ENCODE peak calls at places on chromosomes 3 and 15, in ten cellular contexts. One of them, this sample, is unnamed. For H3K9me3, the result is how much of the 10 kb centered on the place peaks cover.

GRCh38 chr3:5324780-5325179 is 137.3 kb downstream of the EDEM1 start:
- DNase-seq in cardiac muscle cell: no peak
- DNase-seq in ovary: no peak
- DNase-seq in H9: no peak
- DNase-seq in endodermal cell: no peak
- DNase-seq in tibial nerve: no peak
- DNase-seq in HepG2: no peak
- DNase-seq in thoracic aorta: no peak
- DNase-seq in SK-N-SH: no peak
- DNase-seq in neural progenitor cell: no peak
- DNase-seq in this sample: no peak

GRCh38 chr3:14768182-14768790 is 50.5 kb upstream of the FGD5 start:
- DNase-seq in tibial nerve: no peak
- DNase-seq in neural progenitor cell: no peak
- DNase-seq in endodermal cell: no peak
- DNase-seq in thoracic aorta: no peak
- DNase-seq in HepG2: no peak
- DNase-seq in SK-N-SH: peak
- DNase-seq in cardiac muscle cell: no peak
- DNase-seq in ovary: peak
- DNase-seq in H9: peak
- DNase-seq in this sample: no peak

GRCh38 chr3:65600888-65601287 is 437.8 kb downstream of the MAGI1 start:
- DNase-seq in cardiac muscle cell: no peak
- DNase-seq in HepG2: no peak
- DNase-seq in endodermal cell: no peak
- DNase-seq in SK-N-SH: no peak
- DNase-seq in H9: no peak
- DNase-seq in thoracic aorta: no peak
- DNase-seq in tibial nerve: no peak
- DNase-seq in ovary: no peak
- DNase-seq in neural progenitor cell: no peak
- DNase-seq in this sample: no peak

GRCh38 chr3:124791639-124792111 is 61.4 kb downstream of the UMPS start:
- DNase-seq in HepG2: no peak
- DNase-seq in endodermal cell: no peak
- DNase-seq in SK-N-SH: no peak
- DNase-seq in H9: no peak
- DNase-seq in thoracic aorta: no peak
- DNase-seq in tibial nerve: no peak
- DNase-seq in cardiac muscle cell: peak
- DNase-seq in neural progenitor cell: no peak
- DNase-seq in ovary: peak
- DNase-seq in this sample: no peak

GRCh38 chr3:27905625-27906024 is 183.5 kb upstream of the EOMES start:
- DNase-seq in ovary: no peak
- DNase-seq in HepG2: no peak
- DNase-seq in thoracic aorta: no peak
- DNase-seq in cardiac muscle cell: no peak
- DNase-seq in endodermal cell: peak
- DNase-seq in H9: no peak
- DNase-seq in neural progenitor cell: no peak
- DNase-seq in SK-N-SH: no peak
- DNase-seq in tibial nerve: no peak
- DNase-seq in this sample: no peak

GRCh38 chr3:64595253-64595694 is 92.5 kb downstream of the ADAMTS9 start:
- DNase-seq in H9: no peak
- DNase-seq in ovary: peak
- DNase-seq in SK-N-SH: no peak
- DNase-seq in neural progenitor cell: no peak
- DNase-seq in tibial nerve: peak
- DNase-seq in HepG2: no peak
- DNase-seq in endodermal cell: no peak
- DNase-seq in cardiac muscle cell: peak
- DNase-seq in thoracic aorta: no peak
- DNase-seq in this sample: no peak

GRCh38 chr15:93235926-93236781 is 147.1 kb upstream of the RGMA start:
- DNase-seq in endodermal cell: no peak
- DNase-seq in ovary: no peak
- DNase-seq in HepG2: no peak
- DNase-seq in tibial nerve: no peak
- DNase-seq in SK-N-SH: no peak
- DNase-seq in H9: no peak
- DNase-seq in thoracic aorta: no peak
- DNase-seq in neural progenitor cell: peak
- DNase-seq in cardiac muscle cell: no peak
- DNase-seq in this sample: no peak

GRCh38 chr15:51907136-51907862 is 64.3 kb downstream of the LEO1 start:
- DNase-seq in neural progenitor cell: no peak
- DNase-seq in ovary: no peak
- DNase-seq in H9: no peak
- DNase-seq in cardiac muscle cell: no peak
- DNase-seq in HepG2: peak
- DNase-seq in thoracic aorta: no peak
- DNase-seq in SK-N-SH: no peak
- DNase-seq in endodermal cell: peak
- DNase-seq in tibial nerve: no peak
- DNase-seq in this sample: no peak

GRCh38 chr3:194404365-194405140 is 5.5 kb upstream of the GP5 start:
- DNase-seq in H9: no peak
- DNase-seq in tibial nerve: no peak
- DNase-seq in cardiac muscle cell: peak
- DNase-seq in endodermal cell: no peak
- DNase-seq in thoracic aorta: no peak
- DNase-seq in neural progenitor cell: peak
- DNase-seq in HepG2: peak
- DNase-seq in ovary: peak
- DNase-seq in SK-N-SH: no peak
- DNase-seq in this sample: no peak

GRCh38 chr15:25237291-25237978 is 201.4 kb downstream of the UBE3A start:
- DNase-seq in HepG2: no peak
- DNase-seq in ovary: no peak
- DNase-seq in cardiac muscle cell: no peak
- DNase-seq in SK-N-SH: no peak
- DNase-seq in thoracic aorta: no peak
- DNase-seq in H9: no peak
- DNase-seq in tibial nerve: no peak
- DNase-seq in neural progenitor cell: no peak
- DNase-seq in endodermal cell: no peak
- DNase-seq in this sample: no peak
- H3K9me3 ChIP-seq in HepG2: half or more
- H3K9me3 ChIP-seq in ovary: under half
- H3K9me3 ChIP-seq in cardiac muscle cell: under half
- H3K9me3 ChIP-seq in SK-N-SH: under half
- H3K9me3 ChIP-seq in thoracic aorta: under half
- H3K9me3 ChIP-seq in H9: half or more
- H3K9me3 ChIP-seq in tibial nerve: under half
- H3K9me3 ChIP-seq in neural progenitor cell: under half
- H3K9me3 ChIP-seq in endodermal cell: under half
- H3K9me3 ChIP-seq in this sample: under half

GRCh38 chr3:128621234-128621633 is 29.4 kb downstream of the RPN1 start:
- DNase-seq in H9: no peak
- DNase-seq in SK-N-SH: no peak
- DNase-seq in cardiac muscle cell: no peak
- DNase-seq in HepG2: no peak
- DNase-seq in thoracic aorta: no peak
- DNase-seq in endodermal cell: no peak
- DNase-seq in ovary: no peak
- DNase-seq in tibial nerve: no peak
- DNase-seq in neural progenitor cell: no peak
- DNase-seq in this sample: no peak

GRCh38 chr3:128624526-128625138 is 26.0 kb downstream of the RPN1 start:
- DNase-seq in ovary: no peak
- DNase-seq in HepG2: no peak
- DNase-seq in endodermal cell: no peak
- DNase-seq in tibial nerve: no peak
- DNase-seq in cardiac muscle cell: peak
- DNase-seq in neural progenitor cell: no peak
- DNase-seq in H9: no peak
- DNase-seq in SK-N-SH: no peak
- DNase-seq in thoracic aorta: no peak
- DNase-seq in this sample: no peak

GRCh38 chr3:128621931-128622330 is 28.7 kb downstream of the RPN1 start:
- DNase-seq in cardiac muscle cell: no peak
- DNase-seq in endodermal cell: no peak
- DNase-seq in neural progenitor cell: no peak
- DNase-seq in tibial nerve: no peak
- DNase-seq in HepG2: no peak
- DNase-seq in SK-N-SH: no peak
- DNase-seq in H9: no peak
- DNase-seq in thoracic aorta: no peak
- DNase-seq in ovary: no peak
- DNase-seq in this sample: no peak

GRCh38 chr3:128623762-128624176 is 26.8 kb downstream of the RPN1 start:
- DNase-seq in thoracic aorta: no peak
- DNase-seq in cardiac muscle cell: peak
- DNase-seq in H9: no peak
- DNase-seq in SK-N-SH: no peak
- DNase-seq in neural progenitor cell: no peak
- DNase-seq in HepG2: no peak
- DNase-seq in endodermal cell: no peak
- DNase-seq in tibial nerve: no peak
- DNase-seq in ovary: no peak
- DNase-seq in this sample: no peak

DNA sequence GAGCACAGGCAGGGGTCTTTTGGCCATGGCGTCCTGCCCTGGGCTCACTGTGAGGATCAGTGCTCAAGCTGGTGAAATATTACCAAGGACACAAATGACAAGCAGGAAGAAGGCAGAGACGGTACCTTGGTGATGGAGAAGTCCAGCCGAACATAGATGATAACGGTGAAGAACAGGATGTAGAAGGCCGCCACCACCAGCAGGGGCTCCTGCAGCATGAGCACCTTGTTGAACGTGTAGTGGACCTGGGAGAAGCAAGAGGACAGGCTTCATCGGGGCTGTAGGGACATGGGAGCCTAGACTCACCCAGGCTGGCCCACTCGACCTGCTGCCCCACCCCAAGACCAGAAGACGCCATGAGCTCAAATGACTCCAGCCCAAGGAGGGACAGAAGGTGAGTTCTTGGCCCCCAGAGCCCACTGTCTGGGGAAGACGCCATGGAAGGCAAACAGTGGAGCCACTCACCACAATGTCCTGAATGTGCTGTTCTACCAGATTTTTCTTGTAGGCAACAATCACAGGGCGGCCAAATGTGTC is 25.1 kb downstream of the RPN1 start:
- DNase-seq in thoracic aorta: no peak
- DNase-seq in cardiac muscle cell: no peak
- DNase-seq in HepG2: no peak
- DNase-seq in H9: no peak
- DNase-seq in tibial nerve: no peak
- DNase-seq in SK-N-SH: no peak
- DNase-seq in neural progenitor cell: no peak
- DNase-seq in ovary: no peak
- DNase-seq in endodermal cell: no peak
- DNase-seq in this sample: no peak
- TF ChIP-seq CTCF in thoracic aorta: no peak
- TF ChIP-seq CTCF in cardiac muscle cell: no peak
- TF ChIP-seq CTCF in HepG2: no peak
- TF ChIP-seq CTCF in H9: no peak
- TF ChIP-seq CTCF in tibial nerve: no peak
- TF ChIP-seq CTCF in SK-N-SH: no peak
- TF ChIP-seq CTCF in neural progenitor cell: no peak
- TF ChIP-seq CTCF in ovary: no peak
- TF ChIP-seq CTCF in endodermal cell: peak
- TF ChIP-seq CTCF in this sample: no peak

DNA sequence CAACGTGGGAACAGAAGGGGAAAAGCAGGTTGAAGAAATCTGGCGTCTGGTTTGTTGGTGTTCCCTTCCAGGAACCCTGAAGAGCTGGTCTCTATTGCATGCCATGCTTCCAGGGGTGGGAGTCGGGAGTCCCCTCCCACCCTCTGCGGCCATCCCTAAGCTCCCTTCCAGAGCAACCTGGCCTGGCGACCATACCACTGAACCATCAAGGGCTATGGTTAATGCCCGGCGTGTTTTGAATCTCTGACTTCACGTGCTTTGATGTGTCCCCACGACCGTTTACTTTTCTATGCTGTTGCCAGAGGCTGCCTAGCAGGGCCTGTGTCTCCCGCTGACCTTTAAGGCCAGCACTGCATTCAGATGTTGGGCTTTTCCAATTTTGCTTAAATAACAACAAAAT is 696 bp upstream of the SNRK start:
- DNase-seq in cardiac muscle cell: no peak
- DNase-seq in endodermal cell: peak
- DNase-seq in ovary: peak
- DNase-seq in thoracic aorta: no peak
- DNase-seq in SK-N-SH: peak
- DNase-seq in HepG2: no peak
- DNase-seq in tibial nerve: no peak
- DNase-seq in H9: peak
- DNase-seq in neural progenitor cell: peak
- DNase-seq in this sample: no peak
- H3K27ac ChIP-seq in cardiac muscle cell: no peak
- H3K27ac ChIP-seq in endodermal cell: no peak
- H3K27ac ChIP-seq in ovary: peak
- H3K27ac ChIP-seq in thoracic aorta: peak
- H3K27ac ChIP-seq in SK-N-SH: peak
- H3K27ac ChIP-seq in HepG2: no peak
- H3K27ac ChIP-seq in tibial nerve: peak
- H3K27ac ChIP-seq in H9: no peak
- H3K27ac ChIP-seq in neural progenitor cell: no peak
- H3K27ac ChIP-seq in this sample: peak

GRCh38 chr15:26451995-26452394 is 320.9 kb downstream of the GABRB3 start:
- DNase-seq in HepG2: no peak
- DNase-seq in tibial nerve: no peak
- DNase-seq in cardiac muscle cell: no peak
- DNase-seq in endodermal cell: no peak
- DNase-seq in ovary: no peak
- DNase-seq in thoracic aorta: no peak
- DNase-seq in neural progenitor cell: no peak
- DNase-seq in SK-N-SH: no peak
- DNase-seq in H9: no peak
- DNase-seq in this sample: no peak

GRCh38 chr15:26449296-26449695 is 323.6 kb downstream of the GABRB3 start:
- DNase-seq in neural progenitor cell: no peak
- DNase-seq in endodermal cell: peak
- DNase-seq in SK-N-SH: no peak
- DNase-seq in thoracic aorta: no peak
- DNase-seq in HepG2: no peak
- DNase-seq in H9: peak
- DNase-seq in tibial nerve: no peak
- DNase-seq in cardiac muscle cell: no peak
- DNase-seq in ovary: no peak
- DNase-seq in this sample: no peak

GRCh38 chr15:26455828-26456227 is 317.0 kb downstream of the GABRB3 start:
- DNase-seq in SK-N-SH: no peak
- DNase-seq in thoracic aorta: no peak
- DNase-seq in tibial nerve: no peak
- DNase-seq in H9: no peak
- DNase-seq in HepG2: no peak
- DNase-seq in ovary: no peak
- DNase-seq in endodermal cell: no peak
- DNase-seq in cardiac muscle cell: no peak
- DNase-seq in neural progenitor cell: no peak
- DNase-seq in this sample: no peak

DNA sequence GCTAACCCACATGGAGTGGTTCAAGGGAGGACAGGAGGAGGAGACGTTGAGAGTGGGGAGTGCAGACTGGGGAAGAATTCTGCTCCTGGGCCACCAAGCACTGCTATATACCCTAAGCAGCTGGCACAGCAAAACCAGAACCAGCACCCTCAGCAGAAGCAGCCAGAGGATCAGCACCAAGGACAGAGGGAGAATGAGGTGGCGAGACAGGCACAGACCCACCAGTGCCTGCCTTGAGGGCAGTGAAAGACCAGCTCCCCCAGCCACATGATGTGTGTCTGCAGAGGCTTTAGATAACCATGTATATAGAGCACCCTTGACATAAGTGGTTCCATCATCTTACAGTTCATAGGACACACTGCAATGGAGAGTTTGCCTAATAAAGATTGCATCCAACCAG is 319.0 kb downstream of the GABRB3 start:
- DNase-seq in H9: peak
- DNase-seq in neural progenitor cell: peak
- DNase-seq in SK-N-SH: no peak
- DNase-seq in ovary: no peak
- DNase-seq in tibial nerve: no peak
- DNase-seq in endodermal cell: peak
- DNase-seq in thoracic aorta: no peak
- DNase-seq in cardiac muscle cell: no peak
- DNase-seq in HepG2: no peak
- DNase-seq in this sample: no peak
- H3K9me3 ChIP-seq in H9: under half
- H3K9me3 ChIP-seq in neural progenitor cell: under half
- H3K9me3 ChIP-seq in SK-N-SH: under half
- H3K9me3 ChIP-seq in ovary: under half
- H3K9me3 ChIP-seq in tibial nerve: under half
- H3K9me3 ChIP-seq in endodermal cell: under half
- H3K9me3 ChIP-seq in thoracic aorta: under half
- H3K9me3 ChIP-seq in cardiac muscle cell: under half
- H3K9me3 ChIP-seq in HepG2: half or more
- H3K9me3 ChIP-seq in this sample: under half

This sample was measured in WERI-Rb-1.